ENCODE peak calls at places on chromosomes 3 and 15, in seven cellular contexts. V, C, X, F, J, Z and O are unnamed samples.

GRCh38 chr15:91572110-91572509 is 281.4 kb upstream of the SLCO3A1 start:
- DNase-seq in V (no peak), C (no peak), X (peak; percentile 33), F (no peak), J (peak; percentile 33), Z (no peak), O (peak; percentile 54)

GRCh38 chr15:63931556-63931955 is 97.8 kb upstream of the HERC1 start:
- DNase-seq in V (no peak), C (no peak), X (no peak), F (no peak), J (no peak), Z (no peak), O (no peak)

GRCh38 chr3:11370961-11371360 is 98.8 kb downstream of the ATG7 start:
- DNase-seq in V (no peak), C (no peak), X (no peak), F (no peak), J (no peak), Z (no peak), O (no peak)

GRCh38 chr3:52216585-52217408 is 8.6 kb downstream of the TLR9 start:
- DNase-seq in V (peak; percentile 28), C (peak; percentile 45), X (peak; percentile 87), F (peak; percentile 94), J (peak; percentile 88), Z (no peak), O (peak; percentile 90)

GRCh38 chr15:25501828-25502446 is 63.1 kb upstream of the UBE3A start:
- DNase-seq in V (no peak), C (no peak), X (peak; percentile 31), F (peak; percentile 25), J (peak; percentile 27), Z (peak; percentile 73), O (peak; percentile 53)

GRCh38 chr15:40500584-40501330 is 30.0 kb downstream of the CHST14 start:
- DNase-seq in V (no peak), C (no peak), X (no peak), F (no peak), J (no peak), Z (no peak), O (no peak)

GRCh38 chr3:119555309-119555735 is 4.1 kb downstream of the CD80 start:
- DNase-seq in V (no peak), C (no peak), X (peak; percentile 53), F (no peak), J (no peak), Z (no peak), O (no peak)

GRCh38 chr3:178859386-178859785 is 212.2 kb downstream of the ZMAT3 start:
- DNase-seq in V (no peak), C (no peak), X (no peak), F (no peak), J (no peak), Z (no peak), O (no peak)

GRCh38 chr15:55250951-55251350 is 38.7 kb downstream of the RAB27A start:
- DNase-seq in V (no peak), C (no peak), X (no peak), F (no peak), J (no peak), Z (no peak), O (no peak)

GRCh38 chr15:74780983-74781672 is 752 bp upstream of the CSK start:
- DNase-seq in V (no peak), C (peak; percentile 49), X (peak; percentile 78), F (no peak), J (peak; percentile 31), Z (no peak), O (no peak)

GRCh38 chr15:97014001-97014400 is 683.5 kb downstream of the NR2F2 start:
- DNase-seq in V (no peak), C (no peak), X (no peak), F (peak; percentile 27), J (no peak), Z (no peak), O (peak; percentile 22)

GRCh38 chr15:101250931-101251829 is 668 bp downstream of the CHSY1 start:
- DNase-seq in V (no peak), C (no peak), X (peak; percentile 49), F (peak; percentile 52), J (no peak), Z (no peak), O (no peak)

GRCh38 chr15:51982013-51982769 is 10.6 kb upstream of the LEO1 start:
- DNase-seq in V (peak; percentile 30), C (peak; percentile 62), X (no peak), F (peak; percentile 71), J (peak; percentile 92), Z (peak; percentile 36), O (peak; percentile 92)

GRCh38 chr3:129530331-129530761 is 1.9 kb downstream of the RHO start:
- DNase-seq in V (no peak), C (no peak), X (no peak), F (no peak), J (peak; percentile 96), Z (no peak), O (no peak)

GRCh38 chr3:22859618-22860017 is 343.5 kb upstream of the UBE2E2 start:
- DNase-seq in V (no peak), C (no peak), X (no peak), F (no peak), J (no peak), Z (no peak), O (no peak)

GRCh38 chr3:20280257-20280656 is 94.3 kb upstream of the SGO1 start:
- DNase-seq in V (no peak), C (no peak), X (no peak), F (no peak), J (no peak), Z (no peak), O (no peak)

GRCh38 chr15:68152342-68152741 is 52.8 kb downstream of the CALML4 start:
- DNase-seq in V (no peak), C (no peak), X (no peak), F (no peak), J (no peak), Z (no peak), O (no peak)

GRCh38 chr15:82848201-82848993 is 39.0 kb downstream of the WHAMM start:
- DNase-seq in V (no peak), C (no peak), X (peak; percentile 12), F (no peak), J (no peak), Z (no peak), O (no peak)

GRCh38 chr3:30768703-30769550 is 125.5 kb downstream of the GADL1 start:
- DNase-seq in V (peak; percentile 44), C (peak; percentile 64), X (peak; percentile 63), F (peak; percentile 50), J (peak; percentile 72), Z (peak; percentile 38), O (peak; percentile 54)

GRCh38 chr15:40906947-40907802 is 12.9 kb downstream of the VPS18 start:
- DNase-seq in V (peak; percentile 51), C (peak; percentile 63), X (peak; percentile 56), F (peak; percentile 80), J (peak; percentile 53), Z (peak; percentile 64), O (peak; percentile 75)

GRCh38 chr15:78007965-78008886 is 69.3 kb downstream of the TBC1D2B start:
- DNase-seq in V (no peak), C (no peak), X (peak; percentile 74), F (no peak), J (peak; percentile 84), Z (no peak), O (peak; percentile 41)

GRCh38 chr3:124563376-124563775 is 166.9 kb upstream of the UMPS start:
- DNase-seq in V (no peak), C (no peak), X (no peak), F (no peak), J (no peak), Z (no peak), O (no peak)

GRCh38 chr3:124850212-124850611 is 37.0 kb downstream of the ITGB5 start:
- DNase-seq in V (no peak), C (no peak), X (no peak), F (no peak), J (no peak), Z (no peak), O (no peak)

GRCh38 chr15:66298803-66299251 is 5.5 kb downstream of the DIS3L start:
- DNase-seq in V (no peak), C (no peak), X (no peak), F (no peak), J (no peak), Z (no peak), O (no peak)